ENCODE peak calls at places on chromosome 17, in eight cellular contexts. R is MM.1S, B is endothelial cell of umbilical vein, J is osteoblast, U is OCI-LY7, F is GM23248, P is IMR-90, M is fibroblast of lung. W is an unnamed sample.

GRCh38 chr17:45129426-45129939 is 2.8 kb downstream of the PLCD3 start:
- DNase-seq in R (no peak), B (no peak), J (peak), U (no peak), F (peak), P (no peak), M (no peak), W (no peak)

GRCh38 chr17:38693700-38694329 is 11.3 kb upstream of the MLLT6 start:
- DNase-seq in R (no peak), B (no peak), J (peak), U (no peak), F (peak), P (peak), M (peak), W (no peak)

GRCh38 chr17:17691468-17692263 is 10.4 kb downstream of the RAI1 start:
- DNase-seq in R (no peak), B (peak), J (peak), U (peak), F (no peak), P (no peak), M (no peak), W (no peak)

GRCh38 chr17:17690156-17690737 is 9.0 kb downstream of the RAI1 start:
- DNase-seq in R (no peak), B (no peak), J (peak), U (no peak), F (no peak), P (no peak), M (no peak), W (no peak)

GRCh38 chr17:71828182-71828596 is 292.6 kb upstream of the SOX9 start:
- DNase-seq in R (no peak), B (no peak), J (peak), U (no peak), F (peak), P (peak), M (no peak), W (no peak)

GRCh38 chr17:82932146-82933005 is 92.6 kb upstream of the ZNF750 start:
- DNase-seq in R (no peak), B (peak), J (peak), U (no peak), F (peak), P (peak), M (peak), W (no peak)

GRCh38 chr17:35082073-35082657 is 18.7 kb upstream of the RFFL start:
- DNase-seq in R (peak), B (peak), J (no peak), U (peak), F (peak), P (peak), M (peak), W (peak)

GRCh38 chr17:72151565-72152391 is 31.0 kb downstream of the SOX9 start:
- DNase-seq in R (no peak), B (no peak), J (peak), U (no peak), F (peak), P (peak), M (peak), W (no peak)

GRCh38 chr17:81036128-81036891 is 1.4 kb downstream of the BAIAP2 start:
- DNase-seq in R (no peak), B (no peak), J (peak), U (no peak), F (peak), P (no peak), M (no peak), W (no peak)

GRCh38 chr17:42422958-42423712 is at the start of gene CAVIN1:
- DNase-seq in R (no peak), B (peak), J (peak), U (no peak), F (peak), P (peak), M (peak), W (peak)

GRCh38 chr17:39632153-39632941 is 4.6 kb upstream of the STARD3 start:
- DNase-seq in R (no peak), B (no peak), J (no peak), U (no peak), F (no peak), P (no peak), M (no peak), W (no peak)

GRCh38 chr17:72572604-72573491 is 452.0 kb downstream of the SOX9 start:
- DNase-seq in R (no peak), B (no peak), J (no peak), U (no peak), F (peak), P (peak), M (peak), W (no peak)

GRCh38 chr17:73261952-73262675 is 434 bp upstream of the CPSF4L start:
- DNase-seq in R (no peak), B (no peak), J (peak), U (no peak), F (no peak), P (no peak), M (no peak), W (no peak)

GRCh38 chr17:49523706-49524472 is 28.8 kb downstream of the NGFR start:
- DNase-seq in R (peak), B (no peak), J (peak), U (no peak), F (peak), P (no peak), M (no peak), W (peak)

GRCh38 chr17:81420769-81421462 is 25.7 kb downstream of the BAHCC1 start:
- DNase-seq in R (no peak), B (peak), J (peak), U (no peak), F (peak), P (peak), M (peak), W (no peak)

GRCh38 chr17:34091975-34092374 is 163.1 kb upstream of the CCL2 start:
- DNase-seq in R (no peak), B (no peak), J (no peak), U (no peak), F (no peak), P (no peak), M (no peak), W (no peak)

GRCh38 chr17:6023452-6023851 is 46.7 kb upstream of the WSCD1 start:
- DNase-seq in R (no peak), B (no peak), J (no peak), U (no peak), F (no peak), P (no peak), M (no peak), W (no peak)

GRCh38 chr17:3594976-3595375 is 14.2 kb downstream of the TRPV1 start:
- DNase-seq in R (no peak), B (no peak), J (no peak), U (no peak), F (no peak), P (no peak), M (no peak), W (no peak)

GRCh38 chr17:32102697-32103096 is 39.6 kb upstream of the RHOT1 start:
- DNase-seq in R (no peak), B (no peak), J (peak), U (no peak), F (peak), P (peak), M (no peak), W (no peak)

GRCh38 chr17:44940321-44940720 is 7.3 kb downstream of the KIF18B start:
- DNase-seq in R (no peak), B (no peak), J (peak), U (no peak), F (peak), P (no peak), M (no peak), W (no peak)

GRCh38 chr17:36544320-36545092 is at the start of gene GGNBP2:
- DNase-seq in R (peak), B (peak), J (peak), U (peak), F (peak), P (peak), M (peak), W (no peak)

GRCh38 chr17:40451420-40451819 is 8.2 kb downstream of the IGFBP4 start:
- DNase-seq in R (no peak), B (no peak), J (peak), U (no peak), F (peak), P (peak), M (peak), W (no peak)

GRCh38 chr17:8155341-8156173 is 3.4 kb upstream of the PER1 start:
- DNase-seq in R (no peak), B (no peak), J (peak), U (no peak), F (no peak), P (no peak), M (peak), W (no peak)

GRCh38 chr17:48486557-48486956 is 44.3 kb downstream of the HOXB1 start:
- DNase-seq in R (no peak), B (no peak), J (peak), U (no peak), F (peak), P (peak), M (peak), W (peak)

GRCh38 chr17:17264430-17264829 is 16.6 kb downstream of the COPS3 start:
- DNase-seq in R (no peak), B (no peak), J (no peak), U (no peak), F (no peak), P (no peak), M (no peak), W (no peak)

GRCh38 chr17:50087246-50087911 is 7.8 kb upstream of the PDK2 start:
- DNase-seq in R (peak), B (peak), J (peak), U (peak), F (peak), P (peak), M (peak), W (no peak)

DNA sequence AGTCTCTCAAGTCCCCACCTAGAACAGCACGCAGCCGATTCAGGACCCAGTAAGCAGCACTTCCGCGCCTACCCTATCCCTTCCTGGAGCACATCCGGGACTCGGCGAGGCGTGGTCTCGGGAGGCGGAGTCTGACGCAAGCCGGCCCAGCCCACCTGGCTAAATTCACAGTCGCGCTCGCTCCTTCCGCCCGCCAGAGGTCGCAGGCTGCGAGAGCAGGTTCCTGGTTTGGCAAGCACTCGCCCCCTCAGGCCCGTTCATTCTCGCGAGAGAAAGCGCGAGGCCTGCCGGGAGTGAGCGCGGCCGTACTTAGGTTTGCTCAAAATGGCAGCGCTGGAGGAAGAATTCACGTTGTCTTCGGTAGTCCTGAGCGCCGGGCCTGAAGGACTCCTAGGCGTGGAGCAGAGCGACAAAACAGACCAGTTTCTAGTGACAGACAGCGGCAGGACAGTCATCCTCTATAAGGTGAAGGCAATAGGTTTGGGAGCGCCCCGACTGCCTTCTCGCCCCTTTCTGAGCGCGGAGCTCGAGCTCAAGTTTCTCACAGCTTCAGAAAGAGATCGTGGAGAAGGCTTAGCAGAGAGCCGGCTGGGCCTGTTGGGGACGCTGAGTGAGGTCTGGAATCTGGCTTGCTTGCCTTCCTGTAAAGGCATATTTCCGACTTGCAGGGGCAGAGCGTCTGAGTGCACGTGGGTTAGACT is at the start of gene NOL11:
- DNase-seq in R (peak), B (peak), J (peak), U (peak), F (peak), P (peak), M (peak), W (peak)
- H2AFZ ChIP-seq in R (peak), B (peak), J (peak), U (peak), F (peak), P (peak), M (peak), W (peak)

DNA sequence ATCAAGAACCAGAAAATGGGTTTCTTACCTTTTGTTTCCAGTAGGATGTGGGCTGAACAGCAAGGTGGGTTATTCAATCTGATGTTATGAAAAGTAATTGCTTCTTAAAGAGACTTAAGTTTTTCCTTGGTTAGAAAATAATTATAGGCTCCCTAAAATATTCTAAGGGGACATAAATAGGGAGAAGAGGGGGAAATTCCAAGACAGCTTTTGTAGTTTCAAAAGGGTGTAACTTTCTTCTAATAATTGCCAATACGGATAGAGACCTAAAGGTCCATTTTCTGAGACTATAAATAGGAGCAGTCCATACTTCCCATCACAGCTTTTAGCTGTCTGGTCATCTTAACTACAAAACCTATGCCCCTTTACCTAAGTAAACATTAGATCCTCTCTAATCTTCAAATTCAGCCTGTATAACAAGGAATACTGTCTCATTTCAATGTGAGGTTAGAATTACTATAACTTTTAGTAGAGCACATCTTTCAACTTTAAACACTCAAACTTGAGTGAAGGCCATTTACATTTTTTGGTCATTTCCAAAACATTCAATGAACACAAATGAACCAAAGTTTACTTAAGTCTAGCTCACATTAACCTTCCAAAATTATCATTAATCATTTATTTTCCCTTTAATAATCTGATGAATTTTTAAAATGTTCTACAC is 5.5 kb downstream of the SRSF1 start:
- DNase-seq in R (no peak), B (no peak), J (no peak), U (no peak), F (no peak), P (no peak), M (no peak), W (no peak)
- H3K4me2 ChIP-seq in R (no peak), B (no peak), J (no peak), U (peak), F (peak), P (no peak), M (peak), W (no peak)

DNA sequence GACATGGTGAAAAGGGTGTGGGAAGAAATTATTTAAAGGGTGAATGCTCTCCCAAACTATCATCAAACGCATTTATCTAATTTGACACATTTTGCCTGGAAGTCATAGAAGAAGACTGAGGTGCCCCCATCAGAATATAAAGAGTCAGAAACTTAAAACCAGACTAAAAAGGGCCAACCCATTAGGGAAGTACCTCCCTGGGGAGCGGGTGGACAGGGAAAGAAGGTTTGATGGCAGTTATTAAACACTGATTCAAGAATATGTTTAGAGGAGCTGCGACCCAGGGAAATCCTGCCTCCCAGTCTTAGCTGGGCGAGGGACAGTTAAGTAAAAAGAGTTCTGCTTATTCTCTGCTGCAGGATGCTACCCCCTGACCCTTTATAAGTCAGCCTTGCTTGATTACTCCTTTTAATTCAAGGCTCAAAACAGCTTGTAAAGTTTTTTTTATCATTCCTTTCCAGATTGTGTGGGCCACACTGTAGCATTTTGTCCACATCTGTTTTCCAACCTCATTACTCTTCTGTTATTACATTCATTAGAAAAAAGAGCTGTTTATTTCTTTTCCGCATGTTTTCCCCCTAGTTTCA is 138.5 kb upstream of the TBX2 start:
- DNase-seq in R (no peak), B (no peak), J (no peak), U (no peak), F (no peak), P (no peak), M (no peak), W (no peak)
- H2AFZ ChIP-seq in R (no peak), B (no peak), J (peak), U (no peak), F (no peak), P (peak), M (no peak), W (no peak)

DNA sequence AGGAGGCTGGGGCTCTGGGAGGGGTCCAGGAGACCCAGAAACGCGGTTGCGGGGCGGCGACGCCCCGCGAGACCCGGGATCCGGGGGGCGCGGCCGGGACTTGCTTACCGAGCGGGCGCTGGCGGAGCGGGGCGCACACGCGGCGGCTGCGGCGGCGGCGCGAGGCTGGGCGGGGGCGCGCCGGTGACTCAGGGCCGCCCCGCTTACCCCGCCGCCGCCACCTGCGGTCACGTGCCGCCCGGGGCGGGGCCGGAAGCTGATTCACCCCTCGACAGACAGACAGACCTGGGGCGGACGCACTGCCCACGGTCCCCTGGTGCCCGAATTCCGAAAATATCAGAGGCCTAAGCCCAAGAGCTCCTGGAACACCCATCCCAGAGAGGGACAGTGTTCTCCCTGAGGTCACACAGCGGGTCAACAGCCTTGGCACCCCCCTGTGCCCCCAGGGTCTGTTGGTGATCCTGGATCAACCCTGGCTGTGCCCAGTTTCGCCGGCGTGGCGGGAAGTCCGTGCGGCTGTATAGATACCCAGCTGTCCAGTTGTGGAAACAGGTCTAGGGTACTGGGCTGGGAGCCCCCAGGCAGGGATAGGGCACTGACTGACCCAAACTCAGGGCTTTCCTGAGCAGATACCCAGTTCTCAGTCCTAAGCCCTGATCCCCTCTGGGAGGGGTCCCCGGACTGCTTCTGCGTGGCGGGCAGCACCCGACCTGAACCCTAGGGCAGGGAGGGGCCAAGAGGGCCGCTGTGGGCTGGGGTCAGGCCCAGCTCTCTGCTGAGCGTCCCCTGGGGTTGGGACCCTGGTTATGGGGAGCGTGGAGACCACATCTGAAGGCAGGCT is at the start of gene FAM83G:
- DNase-seq in R (peak), B (peak), J (peak), U (peak), F (peak), P (peak), M (peak), W (no peak)
- H3K4me2 ChIP-seq in R (peak), B (peak), J (peak), U (peak), F (peak), P (peak), M (peak), W (peak)

GRCh38 chr17:76078859-76079576 is at the start of gene ZACN:
- DNase-seq in R (no peak), B (no peak), J (peak), U (no peak), F (no peak), P (no peak), M (no peak), W (no peak)
- H2AFZ ChIP-seq in R (no peak), B (no peak), J (no peak), U (no peak), F (no peak), P (no peak), M (no peak), W (no peak)

DNA sequence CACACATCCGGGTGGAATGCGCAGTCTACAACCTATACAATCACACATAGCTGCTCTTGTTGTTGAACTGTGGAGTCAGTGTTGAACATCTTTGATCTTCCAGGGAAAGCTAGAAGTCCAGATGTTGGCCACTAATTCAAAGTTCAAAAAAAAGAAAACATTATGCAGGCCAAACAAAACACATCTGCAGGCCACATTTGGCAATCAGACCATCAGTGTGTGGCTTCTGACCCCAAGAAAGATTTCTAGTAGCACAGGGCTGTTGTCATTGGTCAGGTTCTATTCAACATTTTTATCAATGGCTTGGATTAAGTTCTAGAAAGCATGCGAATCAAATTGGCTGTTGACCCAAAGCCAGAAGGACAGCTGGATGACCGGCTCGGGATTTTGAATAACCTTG is 187.4 kb downstream of the RGS9 start:
- DNase-seq in R (no peak), B (no peak), J (no peak), U (no peak), F (no peak), P (no peak), M (peak), W (no peak)
- H3K4me2 ChIP-seq in R (no peak), B (no peak), J (no peak), U (no peak), F (no peak), P (no peak), M (no peak), W (no peak)

GRCh38 chr17:76383645-76384221 is 676 bp upstream of the SPHK1 start:
- DNase-seq in R (peak), B (peak), J (peak), U (peak), F (peak), P (peak), M (no peak), W (no peak)
- H2AFZ ChIP-seq in R (peak), B (peak), J (peak), U (peak), F (no peak), P (peak), M (peak), W (peak)